ENCODE peak calls at places on chromosomes 16 and 17, in six cellular contexts. U is HFFc6; G is naive thymus-derived CD8-positive, alpha-beta T cell; F is memory B cell; M is H9; X is psoas muscle. K is an unnamed sample.

GRCh38 chr17:57210224-57210553 is 46.1 kb upstream of the MSI2 start:
- DNase-seq in U (no peak), G (no peak), F (no peak), M (no peak), X (no peak), K (no peak)

GRCh38 chr16:31487720-31488629 is 5.1 kb downstream of the SLC5A2 start:
- DNase-seq in U (no peak), G (peak), F (peak), M (peak), X (peak), K (peak)

GRCh38 chr16:21590791-21591190 is 8.6 kb upstream of the METTL9 start:
- DNase-seq in U (no peak), G (no peak), F (no peak), M (no peak), X (no peak), K (no peak)

GRCh38 chr17:74380086-74380958 is 13.0 kb downstream of the GPR142 start:
- DNase-seq in U (no peak), G (no peak), F (no peak), M (peak), X (peak), K (no peak)

GRCh38 chr16:13864689-13865088 is 55.3 kb upstream of the ERCC4 start:
- DNase-seq in U (no peak), G (no peak), F (no peak), M (no peak), X (no peak), K (no peak)

GRCh38 chr17:27257031-27257357 is 36.9 kb upstream of the WSB1 start:
- DNase-seq in U (no peak), G (no peak), F (no peak), M (no peak), X (no peak), K (no peak)

GRCh38 chr17:10125761-10126553 is 72.4 kb downstream of the GAS7 start:
- DNase-seq in U (no peak), G (no peak), F (no peak), M (no peak), X (no peak), K (no peak)

GRCh38 chr16:10511829-10512228 is 68.6 kb downstream of the EMP2 start:
- DNase-seq in U (no peak), G (no peak), F (no peak), M (no peak), X (no peak), K (no peak)

GRCh38 chr16:68401871-68402747 is 46.2 kb downstream of the SMPD3 start:
- DNase-seq in U (peak), G (no peak), F (no peak), M (no peak), X (no peak), K (no peak)

GRCh38 chr17:8846768-8847211 is 20.7 kb downstream of the PIK3R6 start:
- DNase-seq in U (peak), G (no peak), F (no peak), M (peak), X (no peak), K (no peak)

GRCh38 chr17:64080174-64080618 is 49.7 kb downstream of the ERN1 start:
- DNase-seq in U (no peak), G (no peak), F (no peak), M (no peak), X (no peak), K (no peak)

GRCh38 chr17:57545836-57546305 is 199.2 kb downstream of the CCDC182 start:
- DNase-seq in U (no peak), G (no peak), F (no peak), M (no peak), X (no peak), K (no peak)

GRCh38 chr16:22205577-22206012 is 483 bp upstream of the EEF2K start:
- DNase-seq in U (no peak), G (no peak), F (no peak), M (no peak), X (no peak), K (no peak)

GRCh38 chr16:49557070-49557446 is 183.5 kb downstream of the C16orf78 start:
- DNase-seq in U (no peak), G (no peak), F (no peak), M (peak), X (no peak), K (no peak)

GRCh38 chr16:70018254-70018653 is 67.1 kb downstream of the CLEC18A start:
- DNase-seq in U (no peak), G (peak), F (no peak), M (peak), X (no peak), K (no peak)

GRCh38 chr17:72997559-72997958 is 94.9 kb downstream of the SLC39A11 start:
- DNase-seq in U (peak), G (no peak), F (no peak), M (peak), X (no peak), K (no peak)

GRCh38 chr16:69112285-69113129 is 7.1 kb downstream of the HAS3 start:
- DNase-seq in U (no peak), G (no peak), F (peak), M (peak), X (peak), K (no peak)

GRCh38 chr17:63948521-63948920 is 16.4 kb upstream of the CD79B start:
- DNase-seq in U (no peak), G (no peak), F (no peak), M (no peak), X (no peak), K (no peak)

GRCh38 chr17:19727466-19728113 is 11.2 kb upstream of the SLC47A2 start:
- DNase-seq in U (peak), G (no peak), F (no peak), M (no peak), X (peak), K (no peak)

GRCh38 chr17:79732246-79732645 is 1.5 kb downstream of the ENPP7 start:
- DNase-seq in U (no peak), G (no peak), F (no peak), M (no peak), X (no peak), K (no peak)

GRCh38 chr17:80920406-80920805 is 71.2 kb upstream of the CHMP6 start:
- DNase-seq in U (no peak), G (no peak), F (no peak), M (no peak), X (no peak), K (no peak)

GRCh38 chr16:51440096-51440495 is 289.0 kb upstream of the SALL1 start:
- DNase-seq in U (no peak), G (no peak), F (no peak), M (no peak), X (no peak), K (no peak)

GRCh38 chr17:41016578-41017215 is 7.8 kb upstream of the KRTAP3-1 start:
- DNase-seq in U (no peak), G (no peak), F (no peak), M (no peak), X (no peak), K (no peak)

GRCh38 chr16:14070555-14070876 is 603 bp upstream of the MRTFB start:
- DNase-seq in U (no peak), G (no peak), F (no peak), M (no peak), X (no peak), K (no peak)

GRCh38 chr17:41133880-41134735 is 6.2 kb downstream of the KRTAP4-6 start:
- DNase-seq in U (no peak), G (no peak), F (no peak), M (no peak), X (no peak), K (no peak)

GRCh38 chr17:72373910-72374741 is 253.3 kb downstream of the SOX9 start:
- DNase-seq in U (no peak), G (no peak), F (no peak), M (no peak), X (peak), K (peak)

GRCh38 chr16:78140818-78141466 is 41.5 kb downstream of the WWOX start:
- DNase-seq in U (no peak), G (no peak), F (no peak), M (no peak), X (no peak), K (no peak)

GRCh38 chr17:69592692-69593350 is 178.3 kb downstream of the MAP2K6 start:
- DNase-seq in U (peak), G (no peak), F (no peak), M (no peak), X (no peak), K (no peak)

K was measured in cerebellum.